ENCODE peak calls at places on chromosome X, in four cellular contexts. E is stimulated activated CD4-positive, alpha-beta T cell treated with anti-CD3 and anti-CD28 coated beads, Interleukin-4, amount 100 ng/mL, for 48 hours; D is adipocyte; I is iris pigment epithelial cell. G is an unnamed sample.

GRCh38 chrX:10011991-10012390 is 44.8 kb downstream of the CLDN34 start:
- DNase-seq in E (no peak), D (no peak), I (peak; percentile 39), G (no peak)

GRCh38 chrX:140087865-140088264 is 122.5 kb upstream of the CXorf66 start:
- DNase-seq in E (no peak), D (no peak), I (no peak), G (no peak)

GRCh38 chrX:35890699-35891098 is 28.8 kb upstream of the CFAP47 start:
- DNase-seq in E (peak; percentile 0), D (peak; percentile 17), I (peak; percentile 12), G (peak; percentile 4)

GRCh38 chrX:8189096-8189830 is 18.2 kb upstream of the VCX2 start:
- DNase-seq in E (no peak), D (no peak), I (no peak), G (no peak)

GRCh38 chrX:17588303-17588702 is 149.0 kb upstream of the SCML1 start:
- DNase-seq in E (no peak), D (no peak), I (no peak), G (no peak)

GRCh38 chrX:15301924-15302323 is 13.5 kb downstream of the ASB11 start:
- DNase-seq in E (no peak), D (peak; percentile 30), I (peak; percentile 14), G (no peak)

GRCh38 chrX:39731735-39732134 is 366.0 kb downstream of the BCOR start:
- DNase-seq in E (no peak), D (no peak), I (no peak), G (no peak)

GRCh38 chrX:68532828-68533227 is 34.0 kb downstream of the YIPF6 start:
- DNase-seq in E (no peak), D (no peak), I (peak; percentile 53), G (no peak)

GRCh38 chrX:30858098-30858497 is 31.0 kb downstream of the TAB3 start:
- DNase-seq in E (no peak), D (no peak), I (no peak), G (no peak)

GRCh38 chrX:101191217-101191750 is 28.3 kb upstream of the DRP2 start:
- DNase-seq in E (no peak), D (no peak), I (no peak), G (no peak)

GRCh38 chrX:48648299-48648698 is 35.3 kb upstream of the WAS start:
- DNase-seq in E (no peak), D (peak; percentile 51), I (peak; percentile 40), G (peak; percentile 12)

GRCh38 chrX:63675716-63676115 is 109.3 kb downstream of the ARHGEF9 start:
- DNase-seq in E (no peak), D (no peak), I (no peak), G (no peak)

GRCh38 chrX:13250831-13251612 is 68.8 kb downstream of the ATXN3L start:
- DNase-seq in E (no peak), D (peak; percentile 96), I (peak; percentile 96), G (no peak)

GRCh38 chrX:110082156-110082555 is 79.2 kb downstream of the TMEM164 start:
- DNase-seq in E (no peak), D (peak; percentile 60), I (peak; percentile 93), G (no peak)

GRCh38 chrX:45740291-45740690 is 539.6 kb upstream of the DIPK2B start:
- DNase-seq in E (no peak), D (no peak), I (no peak), G (no peak)